ENCODE peak calls at places on chromosomes 5 and 9, in six cellular contexts. One of them, this sample, is unnamed.

GRCh38 chr9:112378441-112379176 is 1.3 kb upstream of the HSDL2 start:
- DNase-seq in spleen: peak
- DNase-seq in CD8-positive, alpha-beta T cell: no peak
- DNase-seq in AG04450: no peak
- DNase-seq in right atrium auricular region: no peak
- DNase-seq in C1 segment of cervical spinal cord: no peak
- DNase-seq in this sample: no peak

GRCh38 chr5:95809414-95809960 is 13.0 kb downstream of the GLRX start:
- DNase-seq in AG04450: no peak
- DNase-seq in CD8-positive, alpha-beta T cell: no peak
- DNase-seq in spleen: no peak
- DNase-seq in right atrium auricular region: peak
- DNase-seq in C1 segment of cervical spinal cord: no peak
- DNase-seq in this sample: no peak

GRCh38 chr9:120696551-120697230 is 17.6 kb downstream of the MEGF9 start:
- DNase-seq in AG04450: no peak
- DNase-seq in right atrium auricular region: no peak
- DNase-seq in CD8-positive, alpha-beta T cell: no peak
- DNase-seq in spleen: no peak
- DNase-seq in C1 segment of cervical spinal cord: no peak
- DNase-seq in this sample: no peak

GRCh38 chr9:127854169-127854833 is at the start of gene ENG:
- DNase-seq in spleen: peak
- DNase-seq in AG04450: no peak
- DNase-seq in CD8-positive, alpha-beta T cell: no peak
- DNase-seq in C1 segment of cervical spinal cord: no peak
- DNase-seq in right atrium auricular region: peak
- DNase-seq in this sample: peak

GRCh38 chr9:124266139-124266825 is 8.5 kb downstream of the NEK6 start:
- DNase-seq in C1 segment of cervical spinal cord: no peak
- DNase-seq in CD8-positive, alpha-beta T cell: no peak
- DNase-seq in spleen: no peak
- DNase-seq in AG04450: no peak
- DNase-seq in right atrium auricular region: no peak
- DNase-seq in this sample: no peak

GRCh38 chr5:33231935-33232334 is 208.8 kb upstream of the TARS1 start:
- DNase-seq in right atrium auricular region: no peak
- DNase-seq in AG04450: peak
- DNase-seq in CD8-positive, alpha-beta T cell: no peak
- DNase-seq in C1 segment of cervical spinal cord: no peak
- DNase-seq in spleen: no peak
- DNase-seq in this sample: no peak

GRCh38 chr9:91714020-91714721 is 235.9 kb downstream of the ROR2 start:
- DNase-seq in AG04450: peak
- DNase-seq in spleen: peak
- DNase-seq in CD8-positive, alpha-beta T cell: no peak
- DNase-seq in C1 segment of cervical spinal cord: no peak
- DNase-seq in right atrium auricular region: no peak
- DNase-seq in this sample: peak

GRCh38 chr5:103962023-103962422 is 399.4 kb upstream of the NUDT12 start:
- DNase-seq in C1 segment of cervical spinal cord: no peak
- DNase-seq in AG04450: no peak
- DNase-seq in right atrium auricular region: no peak
- DNase-seq in CD8-positive, alpha-beta T cell: no peak
- DNase-seq in spleen: no peak
- DNase-seq in this sample: no peak

GRCh38 chr5:97163360-97163764 is 19.7 kb downstream of the RIOK2 start:
- DNase-seq in C1 segment of cervical spinal cord: no peak
- DNase-seq in right atrium auricular region: no peak
- DNase-seq in AG04450: no peak
- DNase-seq in CD8-positive, alpha-beta T cell: no peak
- DNase-seq in spleen: no peak
- DNase-seq in this sample: no peak

GRCh38 chr5:38291355-38291754 is 33.0 kb downstream of the EGFLAM start:
- DNase-seq in CD8-positive, alpha-beta T cell: no peak
- DNase-seq in AG04450: no peak
- DNase-seq in spleen: no peak
- DNase-seq in right atrium auricular region: no peak
- DNase-seq in C1 segment of cervical spinal cord: no peak
- DNase-seq in this sample: no peak

GRCh38 chr5:155678371-155678770 is 648.6 kb upstream of the SGCD start:
- DNase-seq in AG04450: no peak
- DNase-seq in CD8-positive, alpha-beta T cell: no peak
- DNase-seq in spleen: no peak
- DNase-seq in C1 segment of cervical spinal cord: no peak
- DNase-seq in right atrium auricular region: no peak
- DNase-seq in this sample: no peak

GRCh38 chr5:72776684-72777083 is 39.8 kb upstream of the TNPO1 start:
- DNase-seq in spleen: no peak
- DNase-seq in C1 segment of cervical spinal cord: no peak
- DNase-seq in CD8-positive, alpha-beta T cell: no peak
- DNase-seq in AG04450: no peak
- DNase-seq in right atrium auricular region: no peak
- DNase-seq in this sample: no peak

GRCh38 chr9:17928228-17928627 is 349.4 kb downstream of the SH3GL2 start:
- DNase-seq in right atrium auricular region: no peak
- DNase-seq in AG04450: no peak
- DNase-seq in spleen: no peak
- DNase-seq in CD8-positive, alpha-beta T cell: no peak
- DNase-seq in C1 segment of cervical spinal cord: no peak
- DNase-seq in this sample: no peak

GRCh38 chr5:43993634-43994395 is 390.8 kb downstream of the NNT start:
- DNase-seq in AG04450: no peak
- DNase-seq in CD8-positive, alpha-beta T cell: no peak
- DNase-seq in C1 segment of cervical spinal cord: no peak
- DNase-seq in right atrium auricular region: no peak
- DNase-seq in spleen: no peak
- DNase-seq in this sample: no peak

This sample was measured in kidney.